ENCODE peak calls at places on chromosomes 1 and 21, in seven cellular contexts. One of them, this sample, is unnamed.

GRCh38 chr1:38740543-38740942 is 119.0 kb downstream of the RRAGC start:
- DNase-seq in HAP-1: no peak
- DNase-seq in tibial artery: no peak
- DNase-seq in endothelial cell of umbilical vein: no peak
- DNase-seq in kidney epithelial cell: no peak
- DNase-seq in fibroblast of lung: peak
- DNase-seq in HFF-Myc: no peak
- DNase-seq in this sample: no peak

GRCh38 chr1:31812158-31812829 is 3.5 kb downstream of the SPOCD1 start:
- DNase-seq in kidney epithelial cell: no peak
- DNase-seq in tibial artery: no peak
- DNase-seq in fibroblast of lung: no peak
- DNase-seq in HAP-1: no peak
- DNase-seq in endothelial cell of umbilical vein: no peak
- DNase-seq in HFF-Myc: no peak
- DNase-seq in this sample: no peak

GRCh38 chr1:153888518-153888917 is 34.3 kb downstream of the GATAD2B start:
- DNase-seq in fibroblast of lung: no peak
- DNase-seq in kidney epithelial cell: no peak
- DNase-seq in HAP-1: no peak
- DNase-seq in tibial artery: no peak
- DNase-seq in endothelial cell of umbilical vein: no peak
- DNase-seq in HFF-Myc: no peak
- DNase-seq in this sample: no peak

GRCh38 chr1:246959944-246960693 is 28.4 kb upstream of the AHCTF1 start:
- DNase-seq in HFF-Myc: no peak
- DNase-seq in tibial artery: no peak
- DNase-seq in fibroblast of lung: no peak
- DNase-seq in kidney epithelial cell: no peak
- DNase-seq in HAP-1: no peak
- DNase-seq in endothelial cell of umbilical vein: peak
- DNase-seq in this sample: no peak

GRCh38 chr1:115811140-115811828 is 29.6 kb downstream of the NHLH2 start:
- DNase-seq in tibial artery: no peak
- DNase-seq in kidney epithelial cell: no peak
- DNase-seq in fibroblast of lung: no peak
- DNase-seq in endothelial cell of umbilical vein: peak
- DNase-seq in HAP-1: no peak
- DNase-seq in HFF-Myc: no peak
- DNase-seq in this sample: no peak

GRCh38 chr1:240091614-240092300 is at the start of gene FMN2:
- DNase-seq in tibial artery: no peak
- DNase-seq in HAP-1: peak
- DNase-seq in HFF-Myc: no peak
- DNase-seq in kidney epithelial cell: no peak
- DNase-seq in fibroblast of lung: peak
- DNase-seq in endothelial cell of umbilical vein: no peak
- DNase-seq in this sample: no peak

GRCh38 chr1:178541829-178542553 is 29.1 kb downstream of the TEX35 start:
- DNase-seq in kidney epithelial cell: no peak
- DNase-seq in endothelial cell of umbilical vein: peak
- DNase-seq in HFF-Myc: no peak
- DNase-seq in HAP-1: peak
- DNase-seq in tibial artery: no peak
- DNase-seq in fibroblast of lung: peak
- DNase-seq in this sample: no peak

GRCh38 chr1:186315585-186315984 is 59.5 kb downstream of the TPR start:
- DNase-seq in endothelial cell of umbilical vein: no peak
- DNase-seq in kidney epithelial cell: no peak
- DNase-seq in HFF-Myc: no peak
- DNase-seq in fibroblast of lung: no peak
- DNase-seq in tibial artery: no peak
- DNase-seq in HAP-1: no peak
- DNase-seq in this sample: no peak

GRCh38 chr1:7664893-7665250 is 106.2 kb upstream of the VAMP3 start:
- DNase-seq in fibroblast of lung: no peak
- DNase-seq in tibial artery: no peak
- DNase-seq in HFF-Myc: no peak
- DNase-seq in kidney epithelial cell: no peak
- DNase-seq in endothelial cell of umbilical vein: no peak
- DNase-seq in HAP-1: no peak
- DNase-seq in this sample: no peak

GRCh38 chr21:41388259-41388658 is 26.4 kb downstream of the MX2 start:
- DNase-seq in tibial artery: no peak
- DNase-seq in endothelial cell of umbilical vein: no peak
- DNase-seq in HFF-Myc: no peak
- DNase-seq in kidney epithelial cell: no peak
- DNase-seq in fibroblast of lung: no peak
- DNase-seq in HAP-1: no peak
- DNase-seq in this sample: no peak

GRCh38 chr1:158117854-158118691 is 62.6 kb upstream of the CD1D start:
- DNase-seq in kidney epithelial cell: no peak
- DNase-seq in HFF-Myc: peak
- DNase-seq in tibial artery: peak
- DNase-seq in endothelial cell of umbilical vein: peak
- DNase-seq in fibroblast of lung: peak
- DNase-seq in HAP-1: peak
- DNase-seq in this sample: no peak

GRCh38 chr1:28521502-28522164 is 15.8 kb downstream of the RCC1 start:
- DNase-seq in kidney epithelial cell: no peak
- DNase-seq in tibial artery: no peak
- DNase-seq in endothelial cell of umbilical vein: no peak
- DNase-seq in HFF-Myc: no peak
- DNase-seq in HAP-1: no peak
- DNase-seq in fibroblast of lung: no peak
- DNase-seq in this sample: no peak

GRCh38 chr1:205933672-205934618 is 9.3 kb downstream of the SLC26A9 start:
- DNase-seq in HFF-Myc: no peak
- DNase-seq in endothelial cell of umbilical vein: peak
- DNase-seq in tibial artery: no peak
- DNase-seq in kidney epithelial cell: peak
- DNase-seq in fibroblast of lung: peak
- DNase-seq in HAP-1: peak
- DNase-seq in this sample: no peak

GRCh38 chr21:14918542-14918941 is 146.3 kb downstream of the NRIP1 start:
- DNase-seq in kidney epithelial cell: no peak
- DNase-seq in tibial artery: no peak
- DNase-seq in HAP-1: no peak
- DNase-seq in fibroblast of lung: no peak
- DNase-seq in endothelial cell of umbilical vein: no peak
- DNase-seq in HFF-Myc: peak
- DNase-seq in this sample: no peak

GRCh38 chr1:53276902-53277281 is 38.6 kb upstream of the MAGOH start:
- DNase-seq in endothelial cell of umbilical vein: no peak
- DNase-seq in fibroblast of lung: no peak
- DNase-seq in HFF-Myc: no peak
- DNase-seq in HAP-1: no peak
- DNase-seq in kidney epithelial cell: no peak
- DNase-seq in tibial artery: no peak
- DNase-seq in this sample: no peak

GRCh38 chr1:97091263-97091662 is 369.7 kb downstream of the PTBP2 start:
- DNase-seq in kidney epithelial cell: no peak
- DNase-seq in HAP-1: no peak
- DNase-seq in endothelial cell of umbilical vein: no peak
- DNase-seq in HFF-Myc: no peak
- DNase-seq in fibroblast of lung: no peak
- DNase-seq in tibial artery: no peak
- DNase-seq in this sample: no peak

GRCh38 chr1:67623906-67624305 is 61.1 kb upstream of the GADD45A start:
- DNase-seq in HAP-1: no peak
- DNase-seq in endothelial cell of umbilical vein: no peak
- DNase-seq in fibroblast of lung: no peak
- DNase-seq in HFF-Myc: no peak
- DNase-seq in kidney epithelial cell: no peak
- DNase-seq in tibial artery: no peak
- DNase-seq in this sample: no peak

GRCh38 chr1:5911871-5912271 is 80.4 kb downstream of the NPHP4 start:
- DNase-seq in kidney epithelial cell: no peak
- DNase-seq in HAP-1: no peak
- DNase-seq in endothelial cell of umbilical vein: no peak
- DNase-seq in HFF-Myc: no peak
- DNase-seq in fibroblast of lung: no peak
- DNase-seq in tibial artery: no peak
- DNase-seq in this sample: no peak

GRCh38 chr1:151713874-151714273 is 2.7 kb downstream of the CELF3 start:
- DNase-seq in endothelial cell of umbilical vein: no peak
- DNase-seq in fibroblast of lung: no peak
- DNase-seq in kidney epithelial cell: no peak
- DNase-seq in HAP-1: no peak
- DNase-seq in tibial artery: no peak
- DNase-seq in HFF-Myc: no peak
- DNase-seq in this sample: no peak

GRCh38 chr1:15283500-15283899 is 36.5 kb downstream of the FHAD1 start:
- DNase-seq in tibial artery: no peak
- DNase-seq in kidney epithelial cell: peak
- DNase-seq in fibroblast of lung: peak
- DNase-seq in endothelial cell of umbilical vein: no peak
- DNase-seq in HFF-Myc: no peak
- DNase-seq in HAP-1: no peak
- DNase-seq in this sample: no peak

GRCh38 chr1:54984126-54984842 is 3.9 kb downstream of the TMEM61 start:
- DNase-seq in kidney epithelial cell: no peak
- DNase-seq in tibial artery: no peak
- DNase-seq in fibroblast of lung: no peak
- DNase-seq in HFF-Myc: no peak
- DNase-seq in endothelial cell of umbilical vein: no peak
- DNase-seq in HAP-1: no peak
- DNase-seq in this sample: no peak

GRCh38 chr1:44786841-44787426 is 1.0 kb downstream of the BEST4 start:
- DNase-seq in kidney epithelial cell: no peak
- DNase-seq in fibroblast of lung: no peak
- DNase-seq in endothelial cell of umbilical vein: no peak
- DNase-seq in tibial artery: no peak
- DNase-seq in HFF-Myc: no peak
- DNase-seq in HAP-1: no peak
- DNase-seq in this sample: no peak

GRCh38 chr1:44784094-44785026 is 3.6 kb downstream of the BEST4 start:
- DNase-seq in endothelial cell of umbilical vein: no peak
- DNase-seq in fibroblast of lung: no peak
- DNase-seq in tibial artery: no peak
- DNase-seq in HAP-1: no peak
- DNase-seq in kidney epithelial cell: no peak
- DNase-seq in HFF-Myc: no peak
- DNase-seq in this sample: no peak

GRCh38 chr1:44785027-44785376 is 3.0 kb downstream of the BEST4 start:
- DNase-seq in fibroblast of lung: no peak
- DNase-seq in HAP-1: no peak
- DNase-seq in kidney epithelial cell: no peak
- DNase-seq in HFF-Myc: no peak
- DNase-seq in endothelial cell of umbilical vein: no peak
- DNase-seq in tibial artery: no peak
- DNase-seq in this sample: no peak

GRCh38 chr1:44786138-44786840 is 1.7 kb downstream of the BEST4 start:
- DNase-seq in endothelial cell of umbilical vein: peak
- DNase-seq in kidney epithelial cell: no peak
- DNase-seq in fibroblast of lung: peak
- DNase-seq in tibial artery: no peak
- DNase-seq in HFF-Myc: no peak
- DNase-seq in HAP-1: peak
- DNase-seq in this sample: no peak

DNA sequence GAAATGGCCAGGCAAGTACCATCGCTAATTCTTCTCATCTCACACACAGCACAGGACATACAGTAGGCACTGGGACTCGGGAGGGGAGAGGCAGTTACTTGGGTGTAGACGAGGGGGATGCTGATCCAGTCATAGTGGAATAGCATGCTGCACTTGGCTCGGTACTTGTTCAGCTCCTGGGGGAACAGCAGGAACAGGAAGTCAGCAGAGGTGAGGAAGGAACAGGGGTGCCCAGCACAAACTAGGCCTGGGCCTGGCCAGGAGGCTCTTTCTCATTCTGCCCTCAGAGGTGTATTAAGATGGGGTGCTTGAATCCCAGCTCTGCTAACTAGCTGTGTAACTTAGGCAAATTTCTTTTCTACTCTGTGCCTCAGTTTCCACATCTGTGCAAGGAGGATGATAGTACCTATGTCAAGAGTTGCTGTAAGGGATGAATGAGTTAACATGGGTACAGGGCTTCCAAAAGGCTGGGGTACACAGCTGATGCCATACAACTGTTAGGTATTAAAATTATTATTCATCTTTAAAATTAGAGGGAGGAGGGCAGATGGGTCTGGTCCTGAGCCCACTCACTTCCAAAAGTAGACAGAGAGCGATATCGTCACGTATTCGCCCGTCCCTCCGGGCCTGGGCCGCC is 2.4 kb downstream of the BEST4 start:
- DNase-seq in HAP-1: no peak
- DNase-seq in endothelial cell of umbilical vein: no peak
- DNase-seq in HFF-Myc: no peak
- DNase-seq in fibroblast of lung: no peak
- DNase-seq in kidney epithelial cell: no peak
- DNase-seq in tibial artery: no peak
- DNase-seq in this sample: no peak
- H3K4me3 ChIP-seq in HAP-1: peak
- H3K4me3 ChIP-seq in endothelial cell of umbilical vein: no peak
- H3K4me3 ChIP-seq in HFF-Myc: peak
- H3K4me3 ChIP-seq in fibroblast of lung: peak
- H3K4me3 ChIP-seq in kidney epithelial cell: peak
- H3K4me3 ChIP-seq in tibial artery: peak
- H3K4me3 ChIP-seq in this sample: peak

DNA sequence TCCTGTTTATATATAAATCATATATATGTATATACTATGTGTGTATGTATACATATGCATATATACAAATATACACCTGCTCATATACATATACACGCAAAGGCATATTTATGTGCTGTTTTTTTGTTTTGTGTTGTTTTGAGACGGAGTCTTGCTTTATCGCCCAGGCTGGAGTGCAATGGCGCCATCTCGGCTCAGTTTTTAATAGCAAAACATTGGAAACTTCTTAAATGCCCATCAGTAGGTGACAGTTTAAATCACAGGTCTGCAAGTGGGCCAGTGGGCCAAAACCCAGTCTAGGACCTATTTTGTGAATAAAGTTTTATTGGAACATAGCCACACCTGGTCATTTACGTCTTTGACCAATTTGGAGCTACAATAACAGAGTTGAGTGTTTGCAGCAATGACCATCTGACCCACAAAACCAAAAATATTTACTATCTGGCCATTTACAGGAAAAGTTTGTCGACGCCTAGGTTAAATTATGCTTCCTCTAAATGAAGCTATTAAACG is 132.3 kb downstream of the TOMM20 start:
- DNase-seq in fibroblast of lung: no peak
- DNase-seq in endothelial cell of umbilical vein: peak
- DNase-seq in tibial artery: no peak
- DNase-seq in HAP-1: no peak
- DNase-seq in kidney epithelial cell: no peak
- DNase-seq in HFF-Myc: no peak
- DNase-seq in this sample: no peak
- H3K4me3 ChIP-seq in fibroblast of lung: no peak
- H3K4me3 ChIP-seq in endothelial cell of umbilical vein: no peak
- H3K4me3 ChIP-seq in tibial artery: no peak
- H3K4me3 ChIP-seq in HAP-1: no peak
- H3K4me3 ChIP-seq in kidney epithelial cell: no peak
- H3K4me3 ChIP-seq in HFF-Myc: no peak
- H3K4me3 ChIP-seq in this sample: no peak

GRCh38 chr1:25641931-25642611 is 25.5 kb downstream of the MAN1C1 start:
- DNase-seq in endothelial cell of umbilical vein: peak
- DNase-seq in HAP-1: no peak
- DNase-seq in HFF-Myc: no peak
- DNase-seq in fibroblast of lung: peak
- DNase-seq in tibial artery: peak
- DNase-seq in kidney epithelial cell: no peak
- DNase-seq in this sample: no peak
- H3K4me3 ChIP-seq in endothelial cell of umbilical vein: no peak
- H3K4me3 ChIP-seq in HAP-1: no peak
- H3K4me3 ChIP-seq in HFF-Myc: no peak
- H3K4me3 ChIP-seq in fibroblast of lung: no peak
- H3K4me3 ChIP-seq in tibial artery: no peak
- H3K4me3 ChIP-seq in kidney epithelial cell: no peak
- H3K4me3 ChIP-seq in this sample: no peak

GRCh38 chr1:13513063-13513884 is 529 bp downstream of the LRRC38 start:
- DNase-seq in endothelial cell of umbilical vein: no peak
- DNase-seq in fibroblast of lung: no peak
- DNase-seq in kidney epithelial cell: no peak
- DNase-seq in HAP-1: no peak
- DNase-seq in HFF-Myc: no peak
- DNase-seq in tibial artery: no peak
- DNase-seq in this sample: no peak
- H3K4me3 ChIP-seq in endothelial cell of umbilical vein: no peak
- H3K4me3 ChIP-seq in fibroblast of lung: no peak
- H3K4me3 ChIP-seq in kidney epithelial cell: no peak
- H3K4me3 ChIP-seq in HAP-1: no peak
- H3K4me3 ChIP-seq in HFF-Myc: no peak
- H3K4me3 ChIP-seq in tibial artery: no peak
- H3K4me3 ChIP-seq in this sample: no peak